ENCODE peak calls at places on chromosomes 2 and 18, in eight cellular contexts. L is 8988T, F is NAMALWA, J is Peyer's patch, C is AG09309, O is ureter, E is G401, R is A549. Z is an unnamed sample.

GRCh38 chr2:65710779-65711295 is 278.4 kb upstream of the SPRED2 start:
- DNase-seq in L (no peak), F (peak), J (no peak), C (no peak), O (no peak), E (no peak), R (peak), Z (peak)

GRCh38 chr2:189551808-189552207 is 28.8 kb downstream of the SLC40A1 start:
- DNase-seq in L (no peak), F (no peak), J (no peak), C (no peak), O (no peak), E (no peak), R (no peak), Z (no peak)

GRCh38 chr2:97857553-97857952 is 138.2 kb downstream of the TMEM131 start:
- DNase-seq in L (no peak), F (no peak), J (no peak), C (no peak), O (no peak), E (no peak), R (no peak), Z (no peak)

GRCh38 chr2:97935719-97936161 is 60.0 kb downstream of the TMEM131 start:
- DNase-seq in L (no peak), F (peak), J (no peak), C (peak), O (no peak), E (peak), R (peak), Z (no peak)

GRCh38 chr2:43762286-43762685 is 11.6 kb upstream of the DYNC2LI1 start:
- DNase-seq in L (no peak), F (no peak), J (no peak), C (no peak), O (no peak), E (no peak), R (no peak), Z (no peak)

GRCh38 chr2:64542071-64543005 is 18.2 kb downstream of the AFTPH start:
- DNase-seq in L (no peak), F (no peak), J (no peak), C (no peak), O (no peak), E (no peak), R (peak), Z (no peak)

GRCh38 chr18:57446322-57446721 is 11.1 kb downstream of the ONECUT2 start:
- DNase-seq in L (no peak), F (peak), J (no peak), C (no peak), O (no peak), E (peak), R (peak), Z (no peak)

GRCh38 chr2:139529045-139529444 is 748.9 kb upstream of the NXPH2 start:
- DNase-seq in L (no peak), F (no peak), J (no peak), C (no peak), O (no peak), E (no peak), R (no peak), Z (peak)

GRCh38 chr2:95401480-95401879 is 1.0 kb upstream of the FAHD2A start:
- DNase-seq in L (no peak), F (no peak), J (no peak), C (no peak), O (no peak), E (no peak), R (no peak), Z (no peak)

GRCh38 chr18:12686100-12686499 is 16.4 kb downstream of the CEP76 start:
- DNase-seq in L (no peak), F (peak), J (no peak), C (no peak), O (no peak), E (peak), R (peak), Z (no peak)

GRCh38 chr2:151718247-151718646 is 16.0 kb downstream of the NEB start:
- DNase-seq in L (no peak), F (no peak), J (no peak), C (no peak), O (no peak), E (no peak), R (no peak), Z (no peak)

GRCh38 chr2:160367887-160368286 is 125.7 kb downstream of the RBMS1 start:
- DNase-seq in L (no peak), F (peak), J (no peak), C (peak), O (no peak), E (no peak), R (peak), Z (no peak)

GRCh38 chr2:230226090-230226551 is 585 bp downstream of the SP140 start:
- DNase-seq in L (no peak), F (peak), J (peak), C (no peak), O (no peak), E (no peak), R (no peak), Z (no peak)